ENCODE peak calls at places on chromosomes 2 and 18, in ten cellular contexts. N, Q, J, B, L, D, M, I, K and S are unnamed samples.

GRCh38 chr2:66433945-66434678 is 813 bp upstream of the MEIS1 start:
- DNase-seq in N (no peak), Q (peak; percentile 26), J (no peak), B (peak; percentile 76), L (no peak), D (peak; percentile 75), M (peak; percentile 87), I (peak; percentile 81), K (no peak), S (peak; percentile 58)

GRCh38 chr18:76188097-76188496 is 306.9 kb downstream of the ZNF516 start:
- DNase-seq in N (no peak), Q (no peak), J (no peak), B (no peak), L (no peak), D (no peak), M (no peak), I (no peak), K (no peak), S (no peak)

GRCh38 chr2:134275058-134275862 is 21.4 kb downstream of the MGAT5 start:
- DNase-seq in N (no peak), Q (no peak), J (no peak), B (no peak), L (no peak), D (no peak), M (no peak), I (no peak), K (no peak), S (no peak)

GRCh38 chr2:110657721-110658305 is 20.1 kb downstream of the BUB1 start:
- DNase-seq in N (no peak), Q (no peak), J (no peak), B (no peak), L (no peak), D (no peak), M (no peak), I (no peak), K (no peak), S (no peak)

GRCh38 chr18:57329856-57330255 is 22.5 kb upstream of the ST8SIA3 start:
- DNase-seq in N (no peak), Q (no peak), J (no peak), B (no peak), L (no peak), D (no peak), M (no peak), I (no peak), K (no peak), S (no peak)

GRCh38 chr2:239471011-239471792 is 70.4 kb upstream of the HDAC4 start:
- DNase-seq in N (no peak), Q (no peak), J (no peak), B (no peak), L (no peak), D (no peak), M (no peak), I (no peak), K (no peak), S (no peak)

GRCh38 chr2:17271401-17271800 is 246.8 kb downstream of the RAD51AP2 start:
- DNase-seq in N (no peak), Q (no peak), J (no peak), B (no peak), L (no peak), D (no peak), M (no peak), I (no peak), K (no peak), S (peak; percentile 20)

GRCh38 chr2:100125641-100126040 is 16.7 kb downstream of the AFF3 start:
- DNase-seq in N (no peak), Q (no peak), J (no peak), B (no peak), L (no peak), D (no peak), M (no peak), I (no peak), K (no peak), S (no peak)

GRCh38 chr18:79627750-79628294 is 51.8 kb upstream of the CTDP1 start:
- DNase-seq in N (no peak), Q (no peak), J (no peak), B (no peak), L (no peak), D (no peak), M (no peak), I (no peak), K (no peak), S (no peak)

GRCh38 chr2:27723372-27724144 is 48.0 kb upstream of the MRPL33 start:
- DNase-seq in N (no peak), Q (peak; percentile 34), J (no peak), B (peak; percentile 76), L (peak; percentile 25), D (peak; percentile 52), M (peak; percentile 80), I (peak; percentile 81), K (no peak), S (peak; percentile 70)

GRCh38 chr2:19835818-19836281 is 65.9 kb downstream of the TTC32 start:
- DNase-seq in N (no peak), Q (no peak), J (no peak), B (peak; percentile 54), L (no peak), D (peak; percentile 37), M (no peak), I (no peak), K (no peak), S (no peak)

GRCh38 chr2:196413821-196414274 is 225.7 kb upstream of the CCDC150 start:
- DNase-seq in N (no peak), Q (no peak), J (no peak), B (no peak), L (no peak), D (no peak), M (no peak), I (peak; percentile 13), K (no peak), S (peak; percentile 71)

GRCh38 chr2:119484834-119485233 is 39.4 kb downstream of the SCTR start:
- DNase-seq in N (no peak), Q (no peak), J (no peak), B (no peak), L (no peak), D (no peak), M (no peak), I (no peak), K (no peak), S (no peak)

GRCh38 chr2:128172191-128172590 is 81.2 kb downstream of the UGGT1 start:
- DNase-seq in N (no peak), Q (no peak), J (no peak), B (peak; percentile 23), L (no peak), D (no peak), M (peak; percentile 30), I (peak; percentile 17), K (no peak), S (no peak)

GRCh38 chr2:227717687-227718567 is at the start of gene SLC19A3:
- DNase-seq in N (no peak), Q (no peak), J (no peak), B (peak; percentile 94), L (peak; percentile 7), D (peak; percentile 93), M (peak; percentile 76), I (peak; percentile 80), K (peak; percentile 49), S (peak; percentile 62)